ENCODE peak calls at places on chromosomes 12 and 14, in seven cellular contexts. I is K562, D is GM12878, L is HepG2, F is HCT116, E is H1, T is SK-N-SH. P is an unnamed sample. For H3K4me1, the result is how much of the 10 kb centered on the place peaks cover.

GRCh38 chr14:72416892-72417291 is 477.0 kb downstream of the DPF3 start:
- DNase-seq in I (no peak), D (peak), L (peak), F (peak), E (no peak), T (peak), P (no peak)

GRCh38 chr14:34297786-34298520 is 164.1 kb downstream of the SPTSSA start:
- DNase-seq in I (no peak), D (no peak), L (peak), F (no peak), E (no peak), T (no peak), P (no peak)

GRCh38 chr14:21343035-21343794 is 40.6 kb downstream of the SUPT16H start:
- DNase-seq in I (no peak), D (no peak), L (no peak), F (no peak), E (no peak), T (no peak), P (no peak)

GRCh38 chr12:32151081-32151480 is 44.4 kb downstream of the BICD1 start:
- DNase-seq in I (no peak), D (no peak), L (no peak), F (no peak), E (no peak), T (no peak), P (no peak)

GRCh38 chr12:20120296-20120695 is 248.0 kb upstream of the PDE3A start:
- DNase-seq in I (no peak), D (no peak), L (no peak), F (no peak), E (no peak), T (no peak), P (no peak)

GRCh38 chr12:116673713-116674112 is 64.2 kb downstream of the SPRING1 start:
- DNase-seq in I (no peak), D (no peak), L (no peak), F (peak), E (no peak), T (no peak), P (no peak)

GRCh38 chr12:122099280-122099749 is 20.8 kb downstream of the MLXIP start:
- DNase-seq in I (no peak), D (no peak), L (no peak), F (no peak), E (no peak), T (no peak), P (no peak)

GRCh38 chr12:123354600-123354999 is 10.0 kb downstream of the SBNO1 start:
- DNase-seq in I (no peak), D (no peak), L (no peak), F (no peak), E (no peak), T (no peak), P (no peak)

GRCh38 chr14:103909531-103910261 is 18.6 kb upstream of the TDRD9 start:
- DNase-seq in I (no peak), D (no peak), L (no peak), F (no peak), E (no peak), T (no peak), P (no peak)

GRCh38 chr14:65926504-65926903 is 514.0 kb downstream of the FUT8 start:
- DNase-seq in I (no peak), D (no peak), L (no peak), F (no peak), E (peak), T (no peak), P (peak)

GRCh38 chr12:109069307-109070231 is 17.2 kb downstream of the USP30 start:
- DNase-seq in I (no peak), D (no peak), L (peak), F (no peak), E (no peak), T (no peak), P (peak)

GRCh38 chr14:53376064-53376463 is 222.9 kb upstream of the DDHD1 start:
- DNase-seq in I (no peak), D (no peak), L (no peak), F (no peak), E (no peak), T (no peak), P (no peak)

GRCh38 chr12:28787151-28787550 is 361.9 kb upstream of the FAR2 start:
- DNase-seq in I (no peak), D (no peak), L (no peak), F (no peak), E (no peak), T (no peak), P (peak)

GRCh38 chr12:18320036-18320617 is 58.8 kb downstream of the PIK3C2G start:
- DNase-seq in I (peak), D (no peak), L (peak), F (peak), E (peak), T (peak), P (peak)

GRCh38 chr14:65072937-65073336 is 29.4 kb downstream of the MAX start:
- DNase-seq in I (no peak), D (no peak), L (no peak), F (no peak), E (no peak), T (no peak), P (no peak)

GRCh38 chr14:104743461-104744380 is 9.2 kb upstream of the SIVA1 start:
- DNase-seq in I (no peak), D (no peak), L (no peak), F (no peak), E (no peak), T (no peak), P (no peak)

GRCh38 chr14:90423166-90423565 is 26.3 kb downstream of the CALM1 start:
- DNase-seq in I (no peak), D (no peak), L (no peak), F (no peak), E (no peak), T (no peak), P (no peak)

GRCh38 chr12:12048266-12048665 is 22.5 kb upstream of the BCL2L14 start:
- DNase-seq in I (no peak), D (no peak), L (no peak), F (no peak), E (no peak), T (no peak), P (no peak)

GRCh38 chr12:12487490-12487889 is 75.2 kb downstream of the DUSP16 start:
- DNase-seq in I (no peak), D (no peak), L (no peak), F (no peak), E (no peak), T (no peak), P (no peak)

GRCh38 chr14:35944847-35945246 is 118.7 kb downstream of the BRMS1L start:
- DNase-seq in I (peak), D (no peak), L (peak), F (peak), E (peak), T (peak), P (no peak)

GRCh38 chr12:107515446-107515958 is 170.1 kb upstream of the PWP1 start:
- DNase-seq in I (no peak), D (no peak), L (no peak), F (peak), E (peak), T (no peak), P (peak)

GRCh38 chr12:30840715-30841114 is 85.8 kb upstream of the TSPAN11 start:
- DNase-seq in I (no peak), D (no peak), L (no peak), F (no peak), E (no peak), T (no peak), P (no peak)

GRCh38 chr14:82182646-82183045 is 649.0 kb upstream of the SEL1L start:
- DNase-seq in I (no peak), D (no peak), L (no peak), F (no peak), E (no peak), T (no peak), P (peak)

GRCh38 chr14:105938055-105938863 is 411.9 kb downstream of the TMEM121 start:
- DNase-seq in I (no peak), D (no peak), L (no peak), F (no peak), E (no peak), T (no peak), P (no peak)

GRCh38 chr12:15931590-15932053 is 20.5 kb downstream of the DERA start:
- DNase-seq in I (no peak), D (peak), L (peak), F (no peak), E (no peak), T (no peak), P (no peak)

GRCh38 chr14:80264698-80265097 is 53.4 kb upstream of the DIO2 start:
- DNase-seq in I (no peak), D (no peak), L (no peak), F (no peak), E (no peak), T (no peak), P (no peak)

GRCh38 chr14:91511014-91511466 is 930 bp upstream of the PPP4R3A start:
- DNase-seq in I (no peak), D (no peak), L (peak), F (peak), E (no peak), T (peak), P (no peak)

GRCh38 chr12:65881965-65882413 is 57.7 kb downstream of the HMGA2 start:
- DNase-seq in I (no peak), D (no peak), L (no peak), F (no peak), E (no peak), T (no peak), P (no peak)

GRCh38 chr12:39239484-39240143 is 203.3 kb downstream of the KIF21A start:
- DNase-seq in I (no peak), D (no peak), L (no peak), F (no peak), E (no peak), T (no peak), P (no peak)

GRCh38 chr12:107760207-107760816 is 625 bp downstream of the PRDM4 start:
- DNase-seq in I (no peak), D (no peak), L (peak), F (no peak), E (no peak), T (peak), P (no peak)

GRCh38 chr12:62194616-62195015 is 65.6 kb upstream of the USP15 start:
- DNase-seq in I (no peak), D (no peak), L (no peak), F (no peak), E (no peak), T (no peak), P (no peak)

DNA sequence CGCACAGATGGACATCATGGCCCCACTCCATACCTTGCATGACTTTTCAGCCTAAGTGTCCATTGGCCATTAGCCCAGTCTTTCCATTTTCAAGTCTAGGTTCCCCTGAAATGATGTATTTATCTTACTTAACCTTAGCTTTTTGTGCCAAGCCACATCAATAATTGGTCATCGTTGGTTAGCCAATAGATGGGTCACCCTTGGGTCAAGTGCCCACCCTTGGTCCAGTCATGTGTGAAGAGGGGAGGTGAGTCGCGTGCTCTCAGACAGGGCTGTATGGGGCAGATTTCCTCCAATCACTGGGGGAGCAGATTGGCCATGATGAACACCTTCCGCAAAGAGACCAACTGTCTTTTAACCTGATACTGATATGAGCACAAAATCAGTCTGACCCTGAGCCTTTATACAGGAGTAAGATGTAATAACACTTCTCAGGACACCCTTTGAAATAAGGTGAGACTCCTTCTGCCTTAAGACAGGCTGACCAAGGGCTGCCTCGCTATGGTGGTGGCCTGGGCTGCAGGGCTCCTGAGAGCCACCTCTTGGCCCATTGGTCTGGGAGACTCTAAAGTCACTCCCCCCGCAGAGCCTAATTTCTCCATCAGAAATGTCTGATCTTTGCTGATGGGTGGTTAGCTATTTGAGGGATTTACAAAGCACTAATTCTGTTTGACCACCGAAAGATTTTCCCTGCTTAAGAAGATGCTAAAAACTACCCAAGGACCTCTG is 143.2 kb downstream of the ZFP36L1 start:
- DNase-seq in I (no peak), D (no peak), L (no peak), F (no peak), E (no peak), T (no peak), P (no peak)
- TF ChIP-seq YY1 in I (no peak), D (no peak), L (no peak), F (no peak), E (no peak), T (no peak), P (no peak)

GRCh38 chr12:68628698-68629097 is 18.0 kb downstream of the RAP1B start:
- DNase-seq in I (no peak), D (no peak), L (no peak), F (no peak), E (no peak), T (no peak), P (no peak)
- H3K4me1 ChIP-seq in I (under half), D (under half), L (under half), F (under half), E (under half), T (under half), P (under half)

GRCh38 chr12:132484183-132484890 is 5.6 kb upstream of the FBRSL1 start:
- DNase-seq in I (no peak), D (no peak), L (no peak), F (no peak), E (no peak), T (no peak), P (no peak)
- TF ChIP-seq YY1 in I (no peak), D (no peak), L (no peak), F (no peak), E (no peak), T (no peak), P (no peak)

GRCh38 chr12:46218509-46219095 is 50.2 kb downstream of the SLC38A1 start:
- DNase-seq in I (no peak), D (no peak), L (no peak), F (no peak), E (no peak), T (no peak), P (no peak)
- H3K4me1 ChIP-seq in I (under half), D (half or more), L (under half), F (under half), E (under half), T (under half), P (under half)

GRCh38 chr14:75125617-75126016 is 1.2 kb downstream of the NEK9 start:
- DNase-seq in I (no peak), D (no peak), L (no peak), F (no peak), E (no peak), T (peak), P (no peak)
- TF ChIP-seq YY1 in I (no peak), D (no peak), L (no peak), F (no peak), E (no peak), T (no peak), P (no peak)

GRCh38 chr14:68961361-68961760 is 17.7 kb downstream of the ACTN1 start:
- DNase-seq in I (no peak), D (no peak), L (no peak), F (no peak), E (no peak), T (no peak), P (no peak)
- H3K4me1 ChIP-seq in I (under half), D (under half), L (half or more), F (under half), E (under half), T (half or more), P (under half)

P was measured in NT2/D1.